ENCODE peak calls at places on chromosome 19, in six cellular contexts. D is GM04503; G is brain microvascular endothelial cell; A is activated naive CD4-positive, alpha-beta T cell; N is H9; H is OCI-LY7. V is an unnamed sample.

GRCh38 chr19:18119243-18120105 is 21.9 kb downstream of the MAST3 start:
- DNase-seq in D (no peak), G (no peak), A (peak), N (no peak), H (peak), V (no peak)

GRCh38 chr19:8368136-8368535 is 4.2 kb downstream of the ANGPTL4 start:
- DNase-seq in D (no peak), G (no peak), A (no peak), N (no peak), H (no peak), V (no peak)

GRCh38 chr19:48396010-48396870 is 2.8 kb downstream of the GRIN2D start:
- DNase-seq in D (no peak), G (no peak), A (no peak), N (no peak), H (no peak), V (no peak)

GRCh38 chr19:4328243-4328990 is 10.2 kb downstream of the STAP2 start:
- DNase-seq in D (no peak), G (peak), A (peak), N (peak), H (peak), V (peak)

GRCh38 chr19:19782783-19783182 is 38.8 kb downstream of the ZNF506 start:
- DNase-seq in D (no peak), G (no peak), A (no peak), N (no peak), H (no peak), V (no peak)

GRCh38 chr19:45955905-45956608 is 17.6 kb downstream of the NOVA2 start:
- DNase-seq in D (no peak), G (peak), A (no peak), N (no peak), H (no peak), V (no peak)

GRCh38 chr19:16208064-16208759 is 10.5 kb downstream of the AP1M1 start:
- DNase-seq in D (no peak), G (no peak), A (no peak), N (no peak), H (no peak), V (no peak)

GRCh38 chr19:53991224-53992113 is at the start of gene CACNG6:
- DNase-seq in D (no peak), G (no peak), A (no peak), N (peak), H (peak), V (peak)

GRCh38 chr19:41860419-41861097 is 503 bp downstream of the RPS19 start:
- DNase-seq in D (no peak), G (no peak), A (no peak), N (no peak), H (peak), V (no peak)

GRCh38 chr19:55301459-55302331 is 17.9 kb downstream of the BRSK1 start:
- DNase-seq in D (peak), G (peak), A (peak), N (peak), H (peak), V (peak)

GRCh38 chr19:13154241-13154778 is 4.1 kb downstream of the IER2 start:
- DNase-seq in D (peak), G (peak), A (peak), N (peak), H (peak), V (peak)

GRCh38 chr19:51784922-51785690 is 9.9 kb upstream of the FPR3 start:
- DNase-seq in D (peak), G (peak), A (no peak), N (no peak), H (peak), V (no peak)

GRCh38 chr19:11225172-11225571 is 14.2 kb upstream of the ANGPTL8 start:
- DNase-seq in D (no peak), G (no peak), A (no peak), N (no peak), H (no peak), V (no peak)

GRCh38 chr19:1445932-1446712 is 3.8 kb upstream of the APC2 start:
- DNase-seq in D (no peak), G (no peak), A (no peak), N (no peak), H (no peak), V (no peak)

GRCh38 chr19:1172353-1173159 is 1.5 kb downstream of the SBNO2 start:
- DNase-seq in D (no peak), G (no peak), A (no peak), N (no peak), H (no peak), V (peak)